ENCODE peak calls at places on chromosomes 16 and 17, in four cellular contexts. One of them, this sample, is unnamed.

GRCh38 chr17:12769981-12770380 is 19.3 kb upstream of the ARHGAP44 start:
- DNase-seq in Ammon's horn: no peak
- DNase-seq in amniotic stem cell: no peak
- DNase-seq in lower leg skin: no peak
- DNase-seq in this sample: no peak

GRCh38 chr17:73683788-73684582 is 39.7 kb upstream of the SDK2 start:
- DNase-seq in Ammon's horn: no peak
- DNase-seq in amniotic stem cell: no peak
- DNase-seq in lower leg skin: no peak
- DNase-seq in this sample: no peak

GRCh38 chr16:82671743-82672142 is 45.0 kb downstream of the CDH13 start:
- DNase-seq in Ammon's horn: no peak
- DNase-seq in amniotic stem cell: no peak
- DNase-seq in lower leg skin: no peak
- DNase-seq in this sample: no peak

GRCh38 chr16:87085441-87085840 is 231.8 kb downstream of the C16orf95 start:
- DNase-seq in Ammon's horn: no peak
- DNase-seq in amniotic stem cell: no peak
- DNase-seq in lower leg skin: no peak
- DNase-seq in this sample: peak; percentile 74

GRCh38 chr17:14699569-14700190 is 398.8 kb downstream of the HS3ST3B1 start:
- DNase-seq in Ammon's horn: no peak
- DNase-seq in amniotic stem cell: no peak
- DNase-seq in lower leg skin: no peak
- DNase-seq in this sample: no peak

GRCh38 chr17:58344047-58344790 is 7.8 kb downstream of the SUPT4H1 start:
- DNase-seq in Ammon's horn: peak; percentile 54
- DNase-seq in amniotic stem cell: no peak
- DNase-seq in lower leg skin: no peak
- DNase-seq in this sample: no peak

GRCh38 chr17:31561469-31562412 is 170.3 kb downstream of the RAB11FIP4 start:
- DNase-seq in Ammon's horn: no peak
- DNase-seq in amniotic stem cell: peak; percentile 44
- DNase-seq in lower leg skin: no peak
- DNase-seq in this sample: peak; percentile 19

GRCh38 chr17:39579318-39580081 is 28.2 kb downstream of the NEUROD2 start:
- DNase-seq in Ammon's horn: no peak
- DNase-seq in amniotic stem cell: no peak
- DNase-seq in lower leg skin: no peak
- DNase-seq in this sample: no peak

GRCh38 chr16:56424404-56424765 is 960 bp downstream of the AMFR start:
- DNase-seq in Ammon's horn: no peak
- DNase-seq in amniotic stem cell: no peak
- DNase-seq in lower leg skin: no peak
- DNase-seq in this sample: peak; percentile 19

GRCh38 chr17:37446027-37446426 is 39.3 kb downstream of the TADA2A start:
- DNase-seq in Ammon's horn: no peak
- DNase-seq in amniotic stem cell: no peak
- DNase-seq in lower leg skin: no peak
- DNase-seq in this sample: no peak

GRCh38 chr16:57032931-57033330 is 43.6 kb downstream of the NLRC5 start:
- DNase-seq in Ammon's horn: no peak
- DNase-seq in amniotic stem cell: no peak
- DNase-seq in lower leg skin: no peak
- DNase-seq in this sample: no peak

GRCh38 chr16:47713225-47713595 is 252.1 kb downstream of the PHKB start:
- DNase-seq in Ammon's horn: no peak
- DNase-seq in amniotic stem cell: no peak
- DNase-seq in lower leg skin: no peak
- DNase-seq in this sample: no peak

GRCh38 chr16:79642652-79643051 is 42.1 kb upstream of the MAF start:
- DNase-seq in Ammon's horn: no peak
- DNase-seq in amniotic stem cell: no peak
- DNase-seq in lower leg skin: no peak
- DNase-seq in this sample: no peak

GRCh38 chr17:40310882-40311391 is 2.0 kb downstream of the RARA start:
- DNase-seq in Ammon's horn: no peak
- DNase-seq in amniotic stem cell: no peak
- DNase-seq in lower leg skin: no peak
- DNase-seq in this sample: peak; percentile 89

GRCh38 chr16:680967-681745 is 946 bp downstream of the STUB1 start:
- DNase-seq in Ammon's horn: no peak
- DNase-seq in amniotic stem cell: no peak
- DNase-seq in lower leg skin: no peak
- DNase-seq in this sample: no peak

GRCh38 chr17:36498560-36499300 is 12.2 kb downstream of the ZNHIT3 start:
- DNase-seq in Ammon's horn: no peak
- DNase-seq in amniotic stem cell: no peak
- DNase-seq in lower leg skin: no peak
- DNase-seq in this sample: no peak

GRCh38 chr17:49454050-49454449 is 39.4 kb upstream of the PHB1 start:
- DNase-seq in Ammon's horn: peak; percentile 77
- DNase-seq in amniotic stem cell: no peak
- DNase-seq in lower leg skin: no peak
- DNase-seq in this sample: no peak

GRCh38 chr17:17859909-17860760 is 23.3 kb upstream of the SREBF1 start:
- DNase-seq in Ammon's horn: peak; percentile 88
- DNase-seq in amniotic stem cell: no peak
- DNase-seq in lower leg skin: no peak
- DNase-seq in this sample: peak; percentile 78

GRCh38 chr17:74280093-74280513 is 6.1 kb downstream of the DNAI2 start:
- DNase-seq in Ammon's horn: no peak
- DNase-seq in amniotic stem cell: no peak
- DNase-seq in lower leg skin: no peak
- DNase-seq in this sample: no peak

GRCh38 chr17:40433551-40434384 is 9.5 kb upstream of the IGFBP4 start:
- DNase-seq in Ammon's horn: no peak
- DNase-seq in amniotic stem cell: no peak
- DNase-seq in lower leg skin: no peak
- DNase-seq in this sample: peak; percentile 70

GRCh38 chr17:59845595-59846390 is 47.0 kb downstream of the TUBD1 start:
- DNase-seq in Ammon's horn: peak; percentile 47
- DNase-seq in amniotic stem cell: no peak
- DNase-seq in lower leg skin: peak; percentile 50
- DNase-seq in this sample: peak; percentile 65

GRCh38 chr16:11848842-11849241 is 2.5 kb downstream of the RSL1D1 start:
- DNase-seq in Ammon's horn: no peak
- DNase-seq in amniotic stem cell: no peak
- DNase-seq in lower leg skin: no peak
- DNase-seq in this sample: no peak

GRCh38 chr16:54923055-54923473 is 7.6 kb upstream of the IRX5 start:
- DNase-seq in Ammon's horn: no peak
- DNase-seq in amniotic stem cell: no peak
- DNase-seq in lower leg skin: no peak
- DNase-seq in this sample: no peak

GRCh38 chr16:10971560-10971961 is 27.2 kb downstream of the CLEC16A start:
- DNase-seq in Ammon's horn: peak; percentile 87
- DNase-seq in amniotic stem cell: peak; percentile 80
- DNase-seq in lower leg skin: peak; percentile 78
- DNase-seq in this sample: peak; percentile 82

GRCh38 chr16:920722-921121 is 50.1 kb downstream of the LMF1 start:
- DNase-seq in Ammon's horn: peak; percentile 69
- DNase-seq in amniotic stem cell: no peak
- DNase-seq in lower leg skin: peak; percentile 50
- DNase-seq in this sample: no peak

GRCh38 chr17:3535253-3535995 is 22.2 kb downstream of the TRPV3 start:
- DNase-seq in Ammon's horn: peak; percentile 90
- DNase-seq in amniotic stem cell: peak; percentile 0
- DNase-seq in lower leg skin: no peak
- DNase-seq in this sample: peak; percentile 66

GRCh38 chr17:11948791-11949190 is 48.5 kb downstream of the ZNF18 start:
- DNase-seq in Ammon's horn: peak; percentile 10
- DNase-seq in amniotic stem cell: peak; percentile 65
- DNase-seq in lower leg skin: no peak
- DNase-seq in this sample: no peak

GRCh38 chr16:88601313-88602036 is 31.3 kb downstream of the ZC3H18 start:
- DNase-seq in Ammon's horn: no peak
- DNase-seq in amniotic stem cell: no peak
- DNase-seq in lower leg skin: no peak
- DNase-seq in this sample: no peak

GRCh38 chr17:34820922-34821321 is 140.3 kb downstream of the CCT6B start:
- DNase-seq in Ammon's horn: no peak
- DNase-seq in amniotic stem cell: no peak
- DNase-seq in lower leg skin: no peak
- DNase-seq in this sample: no peak

GRCh38 chr17:17540935-17541639 is 44.9 kb upstream of the RASD1 start:
- DNase-seq in Ammon's horn: no peak
- DNase-seq in amniotic stem cell: no peak
- DNase-seq in lower leg skin: no peak
- DNase-seq in this sample: no peak

GRCh38 chr16:83983491-83983890 is 15.4 kb downstream of the NECAB2 start:
- DNase-seq in Ammon's horn: no peak
- DNase-seq in amniotic stem cell: no peak
- DNase-seq in lower leg skin: no peak
- DNase-seq in this sample: no peak

GRCh38 chr17:8079291-8080207 is 8.0 kb downstream of the ALOX12B start:
- DNase-seq in Ammon's horn: peak; percentile 60
- DNase-seq in amniotic stem cell: no peak
- DNase-seq in lower leg skin: no peak
- DNase-seq in this sample: peak; percentile 73

GRCh38 chr17:50259484-50260324 is 14.6 kb upstream of the TMEM92 start:
- DNase-seq in Ammon's horn: no peak
- DNase-seq in amniotic stem cell: no peak
- DNase-seq in lower leg skin: no peak
- DNase-seq in this sample: no peak

GRCh38 chr17:63082273-63082861 is 116.3 kb downstream of the TANC2 start:
- DNase-seq in Ammon's horn: peak; percentile 16
- DNase-seq in amniotic stem cell: peak; percentile 3
- DNase-seq in lower leg skin: no peak
- DNase-seq in this sample: no peak